ENCODE peak calls at places on chromosome 2, in six cellular contexts. A, M, X, K, S and U are unnamed samples.
A peak's percentile ranks its signal among the peaks of the same experiment; 100 is the strongest.

GRCh38 chr2:190318931-190319556 is 582 bp downstream of the HIBCH start:
- DNase-seq in A (no peak), M (no peak), X (no peak), K (no peak), S (peak; percentile 13), U (peak; percentile 32)

GRCh38 chr2:188050716-188051115 is 241.0 kb upstream of the GULP1 start:
- DNase-seq in A (no peak), M (no peak), X (no peak), K (no peak), S (no peak), U (no peak)

GRCh38 chr2:134234535-134234934 is 19.3 kb upstream of the MGAT5 start:
- DNase-seq in A (no peak), M (peak; percentile 28), X (no peak), K (no peak), S (no peak), U (no peak)

GRCh38 chr2:8380573-8380972 is 301.3 kb upstream of the ID2 start:
- DNase-seq in A (no peak), M (no peak), X (no peak), K (no peak), S (no peak), U (no peak)

GRCh38 chr2:134144081-134144596 is 109.7 kb upstream of the MGAT5 start:
- DNase-seq in A (no peak), M (no peak), X (no peak), K (no peak), S (no peak), U (no peak)

GRCh38 chr2:88557290-88557689 is 70.0 kb downstream of the EIF2AK3 start:
- DNase-seq in A (no peak), M (no peak), X (no peak), K (no peak), S (no peak), U (no peak)

GRCh38 chr2:202752071-202752470 is 117.3 kb downstream of the FAM117B start:
- DNase-seq in A (no peak), M (no peak), X (no peak), K (no peak), S (no peak), U (no peak)

GRCh38 chr2:181916726-181917377 is 25.3 kb downstream of the ITPRID2 start:
- DNase-seq in A (no peak), M (no peak), X (no peak), K (no peak), S (no peak), U (no peak)

GRCh38 chr2:205700331-205701132 is 18.2 kb downstream of the NRP2 start:
- DNase-seq in A (no peak), M (peak; percentile 89), X (peak; percentile 93), K (no peak), S (no peak), U (no peak)

GRCh38 chr2:70995227-70995729 is 605 bp upstream of the TEX261 start:
- DNase-seq in A (peak; percentile 53), M (peak; percentile 78), X (peak; percentile 77), K (peak; percentile 57), S (peak; percentile 42), U (peak; percentile 59)

GRCh38 chr2:173054466-173054865 is 21.2 kb upstream of the MAP3K20 start:
- DNase-seq in A (no peak), M (peak; percentile 48), X (no peak), K (no peak), S (no peak), U (no peak)

GRCh38 chr2:175205523-175205922 is 24.0 kb upstream of the ATP5MC3 start:
- DNase-seq in A (no peak), M (no peak), X (no peak), K (no peak), S (no peak), U (no peak)

GRCh38 chr2:25333981-25334380 is 7.7 kb downstream of the DNMT3A start:
- DNase-seq in A (no peak), M (no peak), X (no peak), K (no peak), S (no peak), U (no peak)

GRCh38 chr2:558302-558642 is 118.9 kb downstream of the TMEM18 start:
- DNase-seq in A (no peak), M (no peak), X (no peak), K (no peak), S (no peak), U (no peak)

GRCh38 chr2:3168230-3168891 is 209.3 kb downstream of the EIPR1 start:
- DNase-seq in A (no peak), M (no peak), X (no peak), K (no peak), S (no peak), U (no peak)

GRCh38 chr2:236343400-236344161 is 79.4 kb upstream of the ASB18 start:
- DNase-seq in A (peak; percentile 37), M (peak; percentile 70), X (peak; percentile 79), K (peak; percentile 67), S (peak; percentile 54), U (peak; percentile 63)

GRCh38 chr2:127000937-127001336 is 102.2 kb downstream of the TEX51 start:
- DNase-seq in A (no peak), M (no peak), X (no peak), K (no peak), S (no peak), U (peak; percentile 17)

GRCh38 chr2:3633089-3633981 is 24.7 kb upstream of the ALLC start:
- DNase-seq in A (no peak), M (no peak), X (no peak), K (no peak), S (no peak), U (no peak)

GRCh38 chr2:36410681-36411080 is 55.1 kb downstream of the CRIM1 start:
- DNase-seq in A (no peak), M (no peak), X (no peak), K (no peak), S (no peak), U (peak; percentile 6)

GRCh38 chr2:55883339-55883738 is 40.2 kb downstream of the EFEMP1 start:
- DNase-seq in A (no peak), M (no peak), X (no peak), K (no peak), S (no peak), U (no peak)

DNA sequence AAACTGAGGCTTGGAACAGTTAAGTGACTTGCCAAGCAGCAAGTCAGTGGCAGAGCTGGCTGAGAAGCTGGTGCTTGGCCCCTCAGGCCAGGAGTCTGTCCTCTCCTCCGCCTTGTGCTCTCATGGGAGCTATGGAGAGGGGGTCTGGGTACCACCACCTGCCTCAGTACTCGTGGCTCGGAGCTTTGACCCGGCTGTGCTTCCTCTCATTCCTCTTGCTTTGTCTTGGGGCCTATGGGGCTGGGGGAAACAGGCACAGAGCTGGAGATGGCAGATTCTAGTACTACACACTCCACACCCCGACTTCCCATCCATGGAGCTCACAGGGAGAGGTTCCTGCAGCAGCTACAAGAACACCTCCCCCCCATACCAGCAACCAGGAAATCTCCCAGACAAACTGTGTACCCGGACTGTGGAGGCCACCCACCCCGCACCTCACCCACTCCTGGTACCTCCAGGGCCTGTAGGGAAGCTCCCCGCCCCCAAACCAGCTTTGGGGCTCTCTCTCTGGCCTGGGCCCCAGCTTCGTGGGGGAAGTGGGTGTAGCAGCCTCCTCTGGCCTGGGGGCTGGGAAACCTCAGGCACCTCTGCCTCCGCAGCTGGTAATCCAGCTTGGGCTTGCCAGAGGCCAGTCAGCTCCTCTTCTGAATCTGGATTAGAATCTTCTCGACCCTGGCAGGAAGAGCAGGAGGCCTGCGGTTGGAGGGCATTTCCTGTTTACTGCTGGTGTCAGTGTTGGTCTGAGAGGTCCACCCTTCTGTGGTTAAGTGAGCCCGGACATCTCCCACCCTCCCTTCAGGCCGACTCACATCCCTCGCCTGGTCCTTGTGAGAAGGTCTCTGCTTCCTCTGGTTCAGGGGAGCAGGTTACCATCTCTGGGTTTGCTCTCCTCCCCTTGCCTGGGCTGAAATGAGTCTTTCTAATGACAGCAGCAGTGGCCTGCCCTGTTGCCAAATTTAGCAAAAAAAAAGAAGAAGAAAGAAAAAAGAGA is 22.3 kb upstream of the RHOB start:
- DNase-seq in A (peak; percentile 41), M (no peak), X (no peak), K (no peak), S (no peak), U (peak; percentile 19)
- TF ChIP-seq POLR2A in A (no peak), M (no peak), X (no peak), K (no peak), S (no peak), U (no peak)

DNA sequence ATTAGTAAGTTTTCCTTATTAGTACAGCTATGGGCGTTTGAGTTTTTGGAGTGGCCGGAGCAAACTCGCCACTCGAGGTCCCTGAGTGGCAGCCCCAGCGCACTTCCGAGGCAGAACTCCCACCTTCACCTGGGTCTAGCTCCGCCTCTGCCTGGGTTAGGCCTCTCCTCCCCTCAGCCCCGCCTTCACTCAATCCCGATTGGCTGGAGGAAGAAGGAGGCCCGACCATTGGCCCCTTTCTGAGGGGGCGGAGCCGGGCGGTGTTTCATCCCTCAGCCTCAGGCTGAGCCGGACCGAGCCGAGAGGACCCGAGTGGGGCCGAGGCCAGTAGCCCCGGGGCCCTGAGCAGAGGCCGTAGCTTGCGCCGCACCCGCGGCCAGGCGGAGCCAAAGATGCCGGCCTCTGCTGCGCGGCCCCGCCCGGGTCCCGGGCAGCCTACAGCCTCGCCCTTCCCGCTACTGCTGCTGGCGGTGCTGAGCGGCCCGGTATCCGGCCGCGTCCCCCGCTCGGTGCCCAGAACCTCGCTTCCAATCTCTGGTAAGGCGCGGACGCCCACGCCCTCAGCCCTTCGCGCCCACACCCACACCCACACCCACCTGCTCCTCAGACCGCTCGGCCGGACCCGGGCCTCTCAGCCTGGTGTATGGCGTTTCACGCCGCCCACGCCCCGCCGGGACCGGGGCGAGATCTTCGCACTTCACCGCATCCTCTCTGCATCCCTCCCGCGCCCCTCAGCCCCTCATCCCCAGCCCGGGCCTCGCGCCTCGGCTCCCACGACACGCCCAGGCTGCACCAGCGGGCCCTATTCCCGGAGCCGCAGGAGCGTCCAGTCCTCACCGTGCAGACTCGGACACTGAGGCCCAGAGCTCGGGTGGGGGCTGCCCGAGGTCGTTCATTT is at the start of gene SEMA4F:
- DNase-seq in A (peak; percentile 99), M (peak; percentile 97), X (peak; percentile 95), K (peak; percentile 95), S (peak; percentile 95), U (peak; percentile 85)
- TF ChIP-seq POLR2A in A (peak; percentile 47), M (peak; percentile 90), X (peak; percentile 84), K (peak; percentile 58), S (peak; percentile 88), U (no peak)

DNA sequence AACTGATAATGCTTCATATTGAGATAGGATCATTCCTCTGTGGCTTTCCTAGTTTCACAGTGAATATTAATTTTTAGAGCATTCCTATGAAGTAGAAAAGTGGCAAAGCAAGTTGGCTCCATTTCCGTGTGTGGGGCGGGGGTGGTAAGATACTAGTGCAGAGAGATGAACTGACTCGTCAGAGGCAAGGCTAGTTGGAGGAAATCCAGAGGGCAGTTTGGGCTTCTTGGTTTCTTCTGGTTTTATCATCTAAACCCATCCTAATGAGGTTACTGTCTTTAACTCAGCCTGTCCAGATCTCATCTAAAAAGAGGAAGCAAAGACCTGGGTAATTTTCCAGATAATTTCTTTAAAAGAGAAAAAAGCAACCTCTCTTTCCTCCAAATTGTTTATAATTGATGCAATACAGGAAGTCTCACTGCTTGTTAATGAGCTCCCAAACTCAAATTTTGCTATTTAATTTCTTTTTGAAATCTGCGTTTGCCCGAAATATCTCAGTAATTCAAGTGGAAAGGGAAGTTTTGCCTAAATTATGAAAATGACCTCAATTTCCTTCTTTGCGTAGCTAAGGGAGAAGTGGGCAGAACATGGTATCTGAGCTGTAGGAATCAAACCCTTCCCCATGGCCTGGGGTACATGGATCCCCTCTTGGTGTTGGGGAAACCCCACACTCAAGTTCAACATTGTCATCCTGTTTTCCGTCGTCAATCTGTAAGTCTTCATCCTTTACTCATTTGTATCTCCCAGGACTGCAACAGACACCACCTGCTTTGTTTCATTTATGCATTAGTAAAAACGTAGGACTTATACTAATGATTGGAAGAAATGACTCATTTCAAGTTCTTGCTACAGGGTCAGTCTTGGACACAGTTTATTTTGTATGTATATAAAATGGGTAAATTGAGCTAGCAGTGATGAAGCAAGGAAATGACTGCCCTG is 89.0 kb upstream of the KLF7 start:
- DNase-seq in A (no peak), M (no peak), X (no peak), K (no peak), S (no peak), U (peak; percentile 38)
- TF ChIP-seq POLR2A in A (no peak), M (no peak), X (no peak), K (no peak), S (no peak), U (no peak)

GRCh38 chr2:110204408-110205385 is at the start of gene NPHP1:
- DNase-seq in A (peak; percentile 92), M (peak; percentile 78), X (peak; percentile 85), K (peak; percentile 60), S (peak; percentile 76), U (peak; percentile 92)
- TF ChIP-seq POLR2A in A (peak; percentile 78), M (peak; percentile 87), X (peak; percentile 60), K (peak; percentile 55), S (peak; percentile 38), U (peak; percentile 74)